ENCODE peak calls at places on chromosomes 16 and 17, in nine cellular contexts. H is T47D, D is epithelial cell of proximal tubule, F is fibroblast of mammary gland, S is NCI-H2081, O is GM13977, T is GDM1, A is iPS-NIHi11, P is GM19239. K is an unnamed sample.

GRCh38 chr17:35148144-35148543 is 527 bp downstream of the UNC45B start:
- DNase-seq in T (no peak), P (no peak), O (no peak), H (peak), S (no peak), A (no peak), D (no peak), F (no peak), K (no peak)

GRCh38 chr17:13503526-13503925 is 98.2 kb downstream of the HS3ST3A1 start:
- DNase-seq in A (no peak), D (no peak), T (no peak), O (no peak), P (no peak), F (no peak), S (no peak), H (no peak), K (no peak)

GRCh38 chr16:48829361-48829760 is 219.4 kb upstream of the N4BP1 start:
- DNase-seq in F (no peak), A (no peak), P (no peak), H (no peak), S (no peak), D (no peak), O (no peak), T (no peak), K (no peak)

GRCh38 chr17:54948380-54948779 is 20.1 kb downstream of the COX11 start:
- DNase-seq in S (no peak), P (no peak), A (no peak), F (peak), D (peak), O (no peak), T (no peak), H (no peak), K (no peak)

GRCh38 chr17:77496401-77496801 is 355.6 kb downstream of the SEC14L1 start:
- DNase-seq in S (no peak), H (no peak), P (no peak), D (no peak), A (no peak), O (no peak), F (no peak), T (no peak), K (no peak)

GRCh38 chr17:70865993-70866804 is 696.9 kb downstream of the KCNJ2 start:
- DNase-seq in T (no peak), O (no peak), A (no peak), F (no peak), P (no peak), S (no peak), H (no peak), D (no peak), K (no peak)

GRCh38 chr17:32755045-32755805 is 121.7 kb downstream of the MYO1D start:
- DNase-seq in F (peak), O (peak), S (peak), A (peak), P (no peak), T (no peak), D (peak), H (peak), K (peak)

GRCh38 chr16:57569306-57569946 is 27.0 kb downstream of the ADGRG5 start:
- DNase-seq in F (no peak), S (no peak), D (no peak), P (no peak), H (no peak), T (no peak), A (no peak), O (no peak), K (no peak)

GRCh38 chr17:34173221-34173620 is 81.9 kb upstream of the CCL2 start:
- DNase-seq in O (no peak), S (no peak), T (no peak), D (no peak), A (no peak), P (no peak), F (peak), H (no peak), K (no peak)

GRCh38 chr16:16974192-16974591 is 496.6 kb downstream of the XYLT1 start:
- DNase-seq in D (no peak), H (peak), P (no peak), T (no peak), S (no peak), F (no peak), A (no peak), O (no peak), K (no peak)

GRCh38 chr16:23518435-23518891 is 8.2 kb upstream of the GGA2 start:
- DNase-seq in T (no peak), H (no peak), D (no peak), O (peak), A (no peak), F (no peak), S (no peak), P (no peak), K (peak)

GRCh38 chr17:3730881-3731429 is 7.3 kb downstream of the HASPIN start:
- DNase-seq in D (no peak), F (no peak), A (no peak), O (no peak), S (no peak), H (no peak), P (no peak), T (no peak), K (no peak)

GRCh38 chr17:46979023-46979870 is at the start of gene RPRML:
- DNase-seq in H (no peak), F (peak), S (peak), A (peak), D (no peak), P (no peak), O (peak), T (no peak), K (peak)

GRCh38 chr17:77694391-77695363 is 263.8 kb upstream of the TNRC6C start:
- DNase-seq in T (no peak), A (no peak), H (no peak), S (no peak), F (no peak), P (no peak), O (peak), D (no peak), K (no peak)

GRCh38 chr16:72800524-72800923 is 247.4 kb downstream of the ZFHX3 start:
- DNase-seq in P (no peak), O (no peak), A (no peak), S (no peak), T (no peak), D (no peak), H (no peak), F (no peak), K (no peak)

GRCh38 chr16:66205287-66206167 is 161.0 kb upstream of the CDH5 start:
- DNase-seq in P (no peak), S (no peak), F (peak), O (no peak), H (no peak), D (no peak), A (no peak), T (no peak), K (no peak)

GRCh38 chr17:14737984-14738651 is 437.2 kb downstream of the HS3ST3B1 start:
- DNase-seq in T (no peak), H (peak), O (no peak), F (peak), P (no peak), A (peak), S (no peak), D (peak), K (peak)

GRCh38 chr17:76519048-76519614 is 17.9 kb upstream of the RHBDF2 start:
- DNase-seq in D (no peak), P (no peak), A (no peak), S (no peak), F (no peak), T (no peak), O (no peak), H (no peak), K (no peak)

GRCh38 chr17:9971991-9972390 is 66.9 kb upstream of the RCVRN start:
- DNase-seq in F (peak), D (no peak), O (no peak), S (no peak), A (no peak), T (no peak), P (no peak), H (peak), K (no peak)

GRCh38 chr17:61157246-61157887 is 242.3 kb upstream of the TBX2 start:
- DNase-seq in P (no peak), D (no peak), F (peak), A (no peak), H (peak), O (no peak), T (no peak), S (peak), K (no peak)

GRCh38 chr17:70344356-70345060 is 175.2 kb downstream of the KCNJ2 start:
- DNase-seq in D (no peak), P (no peak), S (no peak), O (no peak), T (no peak), H (no peak), A (no peak), F (peak), K (no peak)

GRCh38 chr16:19707699-19708497 is 10.1 kb downstream of the KNOP1 start:
- DNase-seq in A (no peak), S (no peak), O (no peak), H (no peak), T (no peak), D (no peak), P (no peak), F (no peak), K (no peak)

GRCh38 chr16:10250137-10250850 is 68.1 kb upstream of the GRIN2A start:
- DNase-seq in O (no peak), A (no peak), D (no peak), H (no peak), P (no peak), S (no peak), F (no peak), T (no peak), K (no peak)

GRCh38 chr17:77802811-77803220 is 155.7 kb upstream of the TNRC6C start:
- DNase-seq in T (no peak), P (no peak), F (no peak), H (no peak), D (no peak), S (peak), A (peak), O (no peak), K (no peak)

GRCh38 chr17:44688675-44689491 is 693 bp downstream of the CCDC43 start:
- DNase-seq in S (no peak), D (no peak), H (no peak), T (no peak), A (no peak), O (peak), F (no peak), P (peak), K (no peak)

GRCh38 chr17:80981062-80981902 is 10.4 kb upstream of the CHMP6 start:
- DNase-seq in D (no peak), F (no peak), S (no peak), A (peak), T (no peak), P (no peak), O (peak), H (no peak), K (peak)

GRCh38 chr17:74921045-74921681 is 1.9 kb downstream of the USH1G start:
- DNase-seq in P (no peak), S (no peak), D (no peak), F (no peak), A (no peak), O (no peak), H (no peak), T (no peak), K (no peak)